ENCODE peak calls at places on chromosomes 3 and 15, in ten cellular contexts. G, L, B, J, X, R, A, U, P and E are unnamed samples.

GRCh38 chr3:57951106-57951882 is 56.9 kb upstream of the FLNB start:
- DNase-seq in U (peak; percentile 84), J (no peak), R (peak; percentile 33), G (peak; percentile 48), X (no peak), B (no peak), P (no peak), L (peak; percentile 92), A (no peak), E (peak; percentile 49)

GRCh38 chr15:70132148-70132547 is 34.4 kb upstream of the TLE3 start:
- DNase-seq in J (no peak), P (no peak), A (no peak), L (peak; percentile 83), U (peak; percentile 30), R (no peak), G (no peak), X (no peak), B (no peak), E (no peak)

GRCh38 chr3:98961161-98962155 is 60.0 kb upstream of the DCBLD2 start:
- DNase-seq in R (no peak), L (peak; percentile 88), A (no peak), X (no peak), J (no peak), U (peak; percentile 89), G (no peak), B (no peak), P (no peak), E (no peak)

GRCh38 chr3:29064085-29064484 is 216.8 kb upstream of the RBMS3 start:
- DNase-seq in J (no peak), A (no peak), G (peak; percentile 87), U (peak; percentile 76), R (no peak), L (peak; percentile 92), B (peak; percentile 4), P (no peak), X (no peak), E (no peak)

GRCh38 chr3:60579734-60580133 is 671.5 kb downstream of the FHIT start:
- DNase-seq in A (no peak), X (no peak), U (peak; percentile 28), B (no peak), P (no peak), J (no peak), L (peak; percentile 95), G (peak; percentile 15), R (no peak), E (no peak)

GRCh38 chr3:112976001-112976400 is 1.1 kb upstream of the CD200R1 start:
- DNase-seq in X (no peak), G (no peak), B (no peak), A (no peak), U (no peak), R (no peak), J (no peak), P (no peak), L (no peak), E (no peak)

GRCh38 chr15:40749151-40749630 is 5.9 kb downstream of the RMDN3 start:
- DNase-seq in U (no peak), G (no peak), B (no peak), A (no peak), P (no peak), X (no peak), L (no peak), J (no peak), R (no peak), E (no peak)

GRCh38 chr3:30770387-30770786 is 124.1 kb downstream of the GADL1 start:
- DNase-seq in P (no peak), A (no peak), G (peak; percentile 74), R (peak; percentile 66), L (peak; percentile 96), B (no peak), X (no peak), J (no peak), U (peak; percentile 98), E (no peak)

GRCh38 chr3:80190051-80190450 is 422.3 kb upstream of the ROBO1 start:
- DNase-seq in J (no peak), G (peak; percentile 5), B (no peak), L (peak; percentile 97), U (peak; percentile 0), A (no peak), X (no peak), P (no peak), R (no peak), E (no peak)

GRCh38 chr3:17314171-17314570 is 428.3 kb downstream of the TBC1D5 start:
- DNase-seq in P (no peak), R (no peak), B (no peak), U (no peak), G (no peak), X (no peak), A (no peak), L (no peak), J (no peak), E (no peak)

DNA sequence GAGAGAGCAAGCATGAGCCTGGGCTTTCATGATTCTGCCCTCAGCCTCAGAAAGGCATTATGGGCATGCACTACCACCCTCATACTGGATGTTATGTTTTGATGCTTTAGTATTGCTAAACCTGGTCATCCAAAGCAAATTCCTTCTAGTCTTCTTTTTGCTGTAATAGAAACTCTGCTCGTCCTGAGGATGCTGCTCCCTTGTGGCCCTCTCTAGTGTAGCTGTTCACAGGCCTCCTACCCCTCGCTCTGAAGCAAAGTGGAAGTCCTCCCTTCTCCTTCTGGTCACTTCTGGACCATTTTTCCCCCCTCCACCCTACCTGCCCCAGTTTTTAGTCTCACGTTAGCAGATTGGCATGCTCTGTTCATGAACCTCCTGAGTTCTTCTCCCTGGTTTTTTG is 22.9 kb upstream of the CCNL1 start:
- DNase-seq in R (no peak), P (no peak), A (no peak), X (no peak), U (peak; percentile 19), B (no peak), J (no peak), L (no peak), G (no peak), E (no peak)
- TF ChIP-seq CTCF in R (peak; percentile 21), P (no peak), A (no peak), X (no peak), U (no peak), B (no peak), J (no peak), L (no peak), G (peak; percentile 16), E (no peak)

GRCh38 chr15:62912808-62913207 is 129.7 kb upstream of the TPM1 start:
- DNase-seq in G (no peak), U (no peak), R (no peak), J (no peak), L (no peak), X (no peak), A (no peak), P (no peak), B (no peak), E (no peak)
- TF ChIP-seq CTCF in G (no peak), U (no peak), R (no peak), J (no peak), L (no peak), X (no peak), A (no peak), P (no peak), B (no peak), E (peak; percentile 26)

DNA sequence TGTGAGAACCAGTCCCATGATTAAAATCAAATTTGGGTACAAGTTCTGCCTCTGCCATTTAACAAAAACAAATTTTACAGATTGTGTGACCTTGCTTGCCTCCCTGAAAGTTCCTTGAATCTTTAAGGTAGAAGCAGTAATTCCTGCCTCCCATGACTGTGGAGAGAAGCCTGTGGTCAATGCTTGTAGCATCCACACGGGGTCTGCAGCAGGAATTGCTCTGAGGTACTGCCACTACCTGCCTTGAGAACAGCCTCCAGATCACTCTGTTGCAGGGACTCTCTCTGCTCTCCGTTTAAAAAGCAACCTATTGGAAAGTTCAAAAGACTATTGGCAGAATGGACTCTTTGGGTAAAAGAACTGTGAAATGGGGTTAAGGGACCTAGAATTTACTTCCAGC is 75.9 kb downstream of the SST start:
- DNase-seq in X (no peak), J (no peak), A (no peak), R (no peak), P (no peak), L (no peak), B (no peak), G (no peak), U (no peak), E (no peak)
- TF ChIP-seq CTCF in X (no peak), J (no peak), A (no peak), R (no peak), P (no peak), L (no peak), B (no peak), G (no peak), U (no peak), E (no peak)

GRCh38 chr3:50260027-50260941 is 8.7 kb upstream of the SEMA3B start:
- DNase-seq in J (peak; percentile 98), R (no peak), L (peak; percentile 84), G (no peak), P (peak; percentile 87), U (peak; percentile 97), A (peak; percentile 95), X (peak; percentile 99), B (peak; percentile 90), E (no peak)
- TF ChIP-seq CTCF in J (peak; percentile 100), R (peak; percentile 98), L (peak; percentile 64), G (peak; percentile 86), P (peak; percentile 91), U (peak; percentile 91), A (peak; percentile 96), X (peak; percentile 93), B (peak; percentile 97), E (peak; percentile 94)

GRCh38 chr3:139319428-139320402 is 24.1 kb upstream of the MRPS22 start:
- DNase-seq in U (peak; percentile 28), J (peak; percentile 51), A (no peak), X (no peak), L (no peak), G (no peak), R (no peak), P (no peak), B (peak; percentile 18), E (no peak)
- TF ChIP-seq CTCF in U (peak; percentile 22), J (peak; percentile 32), A (no peak), X (no peak), L (peak; percentile 45), G (peak; percentile 68), R (peak; percentile 90), P (peak; percentile 25), B (peak; percentile 33), E (peak; percentile 55)